ENCODE peak calls at places on chromosomes 3 and 15, in six cellular contexts. H, V, E, F, B and M are unnamed samples.
A peak's percentile ranks its signal among the peaks of the same experiment; 100 is the strongest.

GRCh38 chr3:156899951-156900350 is 73.8 kb downstream of the LEKR1 start:
- DNase-seq in V (no peak), B (no peak), E (no peak), F (no peak), H (no peak), M (no peak)

GRCh38 chr3:43723121-43723734 is 32.5 kb downstream of the ABHD5 start:
- DNase-seq in E (no peak), F (no peak), B (peak; percentile 26), V (no peak), H (no peak), M (no peak)

GRCh38 chr3:120762575-120762974 is 20.0 kb downstream of the GTF2E1 start:
- DNase-seq in V (no peak), E (no peak), B (no peak), F (no peak), H (no peak), M (no peak)

GRCh38 chr15:31477851-31478250 is 151.2 kb downstream of the KLF13 start:
- DNase-seq in E (no peak), B (no peak), V (no peak), H (no peak), F (no peak), M (no peak)

GRCh38 chr3:87595798-87596197 is 319.4 kb upstream of the POU1F1 start:
- DNase-seq in F (peak; percentile 55), H (no peak), E (no peak), B (peak; percentile 12), V (no peak), M (no peak)

GRCh38 chr3:188978772-188979171 is 193.0 kb upstream of the TPRG1 start:
- DNase-seq in E (peak; percentile 72), B (no peak), H (peak; percentile 70), V (peak; percentile 51), F (no peak), M (no peak)

GRCh38 chr3:7546219-7546618 is 685.3 kb downstream of the GRM7 start:
- DNase-seq in H (no peak), E (no peak), V (peak; percentile 6), F (no peak), B (peak; percentile 24), M (no peak)

GRCh38 chr3:126968995-126969385 is 13.9 kb upstream of the PLXNA1 start:
- DNase-seq in V (no peak), F (no peak), B (no peak), E (no peak), H (no peak), M (no peak)

GRCh38 chr3:134709563-134710312 is 58.9 kb upstream of the KY start:
- DNase-seq in V (peak; percentile 15), E (no peak), F (no peak), H (peak; percentile 21), B (no peak), M (peak; percentile 20)

GRCh38 chr3:99319450-99319849 is 318.9 kb upstream of the COL8A1 start:
- DNase-seq in B (no peak), H (no peak), E (no peak), F (no peak), V (no peak), M (no peak)

GRCh38 chr3:33044676-33045075 is 52.3 kb downstream of the GLB1 start:
- DNase-seq in V (no peak), B (no peak), E (no peak), F (no peak), H (no peak), M (no peak)

GRCh38 chr3:60448668-60449067 is 802.6 kb downstream of the FHIT start:
- DNase-seq in E (no peak), H (no peak), B (no peak), V (no peak), F (no peak), M (no peak)

GRCh38 chr3:177426151-177426904 is 229.0 kb upstream of the TBL1XR1 start:
- DNase-seq in F (no peak), B (no peak), E (no peak), H (no peak), V (no peak), M (no peak)

GRCh38 chr3:179681492-179682263 is 28.8 kb downstream of the USP13 start:
- DNase-seq in V (no peak), B (no peak), F (no peak), E (peak; percentile 45), H (no peak), M (no peak)

GRCh38 chr3:11373235-11373634 is 101.0 kb downstream of the ATG7 start:
- DNase-seq in H (no peak), E (no peak), V (no peak), B (no peak), F (no peak), M (no peak)

GRCh38 chr15:81092559-81092902 is 41.5 kb upstream of the CFAP161 start:
- DNase-seq in H (no peak), V (peak; percentile 62), E (peak; percentile 41), B (no peak), F (no peak), M (no peak)

GRCh38 chr3:12229896-12230295 is 59.0 kb upstream of the PPARG start:
- DNase-seq in E (no peak), F (peak; percentile 65), B (peak; percentile 45), V (no peak), H (no peak), M (no peak)

GRCh38 chr3:146882206-146882605 is 277.1 kb upstream of the PLSCR5 start:
- DNase-seq in F (no peak), E (no peak), H (no peak), V (no peak), B (no peak), M (no peak)

GRCh38 chr3:129439381-129439816 is 349 bp downstream of the MBD4 start:
- DNase-seq in V (peak; percentile 34), E (peak; percentile 55), H (no peak), B (peak; percentile 30), F (peak; percentile 64), M (peak; percentile 23)

GRCh38 chr3:59133350-59133749 is 83.5 kb upstream of the CFAP20DC start:
- DNase-seq in V (no peak), F (no peak), H (no peak), B (no peak), E (no peak), M (no peak)

GRCh38 chr3:59131016-59131771 is 81.4 kb upstream of the CFAP20DC start:
- DNase-seq in E (no peak), B (no peak), H (no peak), F (no peak), V (no peak), M (no peak)

GRCh38 chr3:59127071-59127470 is 77.2 kb upstream of the CFAP20DC start:
- DNase-seq in B (peak; percentile 82), V (no peak), E (no peak), F (no peak), H (no peak), M (no peak)

GRCh38 chr3:59126436-59126835 is 76.6 kb upstream of the CFAP20DC start:
- DNase-seq in V (no peak), E (no peak), B (peak; percentile 9), H (no peak), F (no peak), M (no peak)

DNA sequence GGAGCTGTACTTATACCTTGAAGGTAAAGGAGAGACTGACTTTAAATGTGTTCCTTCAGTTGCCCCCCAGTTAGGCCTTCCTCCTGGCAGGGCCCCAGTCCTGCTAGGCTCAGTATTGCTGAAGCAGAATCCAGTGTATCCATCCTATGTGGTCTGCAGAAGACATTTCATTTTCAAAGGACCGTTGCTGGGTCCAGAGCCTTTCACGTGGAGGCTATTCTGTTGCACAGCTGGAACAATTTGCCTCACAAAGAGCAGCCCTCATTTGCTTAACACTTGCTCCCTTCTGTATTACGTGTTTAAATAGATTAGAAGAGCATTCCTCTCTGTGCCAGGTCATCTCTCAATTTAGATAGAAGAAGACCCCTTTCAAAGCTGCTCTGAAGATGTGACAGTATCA is 78.9 kb upstream of the CFAP20DC start:
- DNase-seq in B (no peak), E (no peak), V (no peak), H (no peak), F (no peak), M (no peak)
- H3K27ac ChIP-seq in B (no peak overlapping the region), E (no peak overlapping the region), V (no peak overlapping the region), H (no peak overlapping the region), F (no peak overlapping the region), M (no peak overlapping the region)

GRCh38 chr3:154684440-154684839 is 254.4 kb upstream of the GPR149 start:
- DNase-seq in F (no peak), H (no peak), V (no peak), E (no peak), B (no peak), M (no peak)
- H3K27ac ChIP-seq in F (no peak overlapping the region), H (no peak overlapping the region), V (no peak overlapping the region), E (no peak overlapping the region), B (no peak overlapping the region), M (no peak overlapping the region)

GRCh38 chr3:53168175-53168923 is 7.3 kb downstream of the PRKCD start:
- DNase-seq in V (no peak), F (no peak), B (no peak), E (no peak), H (no peak), M (no peak)

GRCh38 chr3:53169832-53170324 is 8.9 kb downstream of the PRKCD start:
- DNase-seq in F (no peak), H (no peak), E (no peak), B (no peak), V (no peak), M (no peak)

GRCh38 chr3:53170325-53171108 is 9.5 kb downstream of the PRKCD start:
- DNase-seq in V (peak; percentile 36), B (peak; percentile 20), E (no peak), H (no peak), F (no peak), M (no peak)

GRCh38 chr3:53167418-53168174 is 6.6 kb downstream of the PRKCD start:
- DNase-seq in H (no peak), V (no peak), B (no peak), F (no peak), E (no peak), M (no peak)

DNA sequence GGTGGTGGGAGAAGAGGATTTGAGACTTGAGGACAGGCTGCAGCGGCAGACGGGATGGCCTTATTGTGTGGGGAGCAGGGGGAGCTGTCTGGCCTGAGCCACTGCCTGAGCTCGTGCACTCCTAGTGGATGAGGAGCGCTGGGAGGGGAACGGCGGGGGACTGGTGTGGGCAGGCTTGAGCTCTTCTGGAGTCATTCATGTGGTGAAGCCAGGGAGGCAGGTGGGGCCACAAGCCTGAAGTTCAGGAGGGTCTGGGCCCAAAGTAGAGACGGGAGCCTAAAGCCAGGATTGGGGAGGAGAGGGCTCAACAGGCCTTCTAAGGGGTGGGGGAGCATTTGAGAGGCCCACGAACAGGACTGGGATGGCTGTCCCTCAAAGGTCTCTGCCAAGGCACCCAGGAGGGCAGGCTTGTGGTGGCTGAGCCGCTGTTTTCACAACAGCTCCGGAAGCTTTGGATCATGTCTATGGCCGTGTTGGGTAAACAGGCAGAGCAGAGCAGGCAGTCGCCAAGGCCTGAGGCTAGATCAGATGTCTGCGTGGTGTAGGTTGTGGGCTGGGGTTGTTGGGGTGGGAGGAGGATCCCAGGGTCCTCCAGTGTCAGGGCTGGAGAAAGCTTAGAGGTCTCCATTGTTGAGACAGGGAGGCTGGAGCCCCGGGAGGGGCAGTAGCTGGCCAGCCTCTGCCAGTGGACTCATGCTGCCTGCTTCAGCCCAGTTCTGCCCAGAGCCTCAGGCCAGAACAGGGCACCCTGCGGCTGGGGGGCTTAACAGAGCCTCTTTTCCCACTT is 8.2 kb downstream of the PRKCD start:
- DNase-seq in B (peak; percentile 18), V (no peak), H (no peak), E (no peak), F (no peak), M (peak; percentile 86)
- H3K27ac ChIP-seq in B (no peak overlapping the region), V (no peak overlapping the region), H (no peak overlapping the region), E (no peak overlapping the region), F (peak overlapping the region; percentile 40), M (peak overlapping the region; percentile 56)

DNA sequence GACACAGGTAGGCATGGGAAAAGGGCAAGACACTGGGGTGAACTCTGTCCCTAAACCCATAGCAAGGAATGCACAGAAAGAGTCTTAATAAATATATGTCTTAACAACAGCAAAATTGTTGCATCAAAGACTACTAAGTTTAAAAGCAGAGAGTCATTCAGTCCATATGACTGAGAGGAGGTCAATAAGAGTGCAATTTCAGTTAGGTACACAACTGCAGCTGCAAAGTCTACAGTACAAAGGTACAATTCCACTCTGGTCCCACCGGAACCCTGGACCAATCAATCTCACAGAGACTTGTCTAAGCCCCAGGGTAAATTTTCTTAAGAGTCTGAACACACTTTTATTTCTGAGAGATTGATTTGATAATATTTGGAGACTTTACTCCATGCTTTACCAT is 6.9 kb downstream of the CP start:
- DNase-seq in E (no peak), F (peak; percentile 31), B (no peak), V (no peak), H (no peak), M (no peak)
- H3K27ac ChIP-seq in E (no peak overlapping the region), F (no peak overlapping the region), B (no peak overlapping the region), V (no peak overlapping the region), H (no peak overlapping the region), M (no peak overlapping the region)